ENCODE peak calls at places on chromosomes 5 and 9, in four cellular contexts. E, Q, Z and C are unnamed samples.

GRCh38 chr5:14595189-14595588 is 13.6 kb downstream of the OTULINL start:
- DNase-seq in Q (no peak), E (no peak), Z (peak; percentile 93), C (no peak)

GRCh38 chr5:14319102-14319501 is 176.0 kb downstream of the TRIO start:
- DNase-seq in Q (no peak), Z (no peak), E (no peak), C (no peak)

GRCh38 chr9:100637787-100638186 is 59.9 kb downstream of the CAVIN4 start:
- DNase-seq in Z (no peak), Q (no peak), E (no peak), C (peak; percentile 15)

GRCh38 chr5:133612021-133612860 is at the start of gene FSTL4:
- DNase-seq in Z (no peak), Q (no peak), E (no peak), C (peak; percentile 33)

GRCh38 chr9:73370053-73370452 is 218.4 kb downstream of the ANXA1 start:
- DNase-seq in Z (peak; percentile 3), Q (peak; percentile 12), E (no peak), C (no peak)

GRCh38 chr5:65062684-65063083 is 294.0 kb downstream of the CWC27 start:
- DNase-seq in Z (peak; percentile 96), Q (peak; percentile 7), E (peak; percentile 94), C (no peak)

GRCh38 chr5:59007460-59008063 is 424.7 kb downstream of the RAB3C start:
- DNase-seq in E (peak; percentile 39), Z (peak; percentile 37), Q (no peak), C (no peak)

GRCh38 chr9:111938427-111938800 is 41.8 kb downstream of the UGCG start:
- DNase-seq in Q (no peak), E (no peak), Z (no peak), C (no peak)

GRCh38 chr5:76479973-76480667 is 77.0 kb downstream of the IQGAP2 start:
- DNase-seq in Z (no peak), E (no peak), Q (no peak), C (no peak)

GRCh38 chr9:5269249-5269715 is 35.2 kb downstream of the RLN2 start:
- DNase-seq in E (peak; percentile 54), Z (peak; percentile 54), Q (no peak), C (no peak)

GRCh38 chr9:113590991-113591898 is 127.7 kb downstream of the RGS3 start:
- DNase-seq in Q (peak; percentile 68), Z (peak; percentile 80), E (peak; percentile 62), C (peak; percentile 79)

GRCh38 chr5:173247050-173247449 is 12.0 kb upstream of the NKX2-5 start:
- DNase-seq in E (no peak), Q (no peak), Z (no peak), C (no peak)

GRCh38 chr9:92989561-92989960 is 42.2 kb downstream of the FGD3 start:
- DNase-seq in E (no peak), Q (no peak), Z (no peak), C (no peak)

GRCh38 chr5:119486-120097 is 27.6 kb downstream of the PLEKHG4B start:
- DNase-seq in Z (no peak), E (no peak), Q (no peak), C (no peak)

DNA sequence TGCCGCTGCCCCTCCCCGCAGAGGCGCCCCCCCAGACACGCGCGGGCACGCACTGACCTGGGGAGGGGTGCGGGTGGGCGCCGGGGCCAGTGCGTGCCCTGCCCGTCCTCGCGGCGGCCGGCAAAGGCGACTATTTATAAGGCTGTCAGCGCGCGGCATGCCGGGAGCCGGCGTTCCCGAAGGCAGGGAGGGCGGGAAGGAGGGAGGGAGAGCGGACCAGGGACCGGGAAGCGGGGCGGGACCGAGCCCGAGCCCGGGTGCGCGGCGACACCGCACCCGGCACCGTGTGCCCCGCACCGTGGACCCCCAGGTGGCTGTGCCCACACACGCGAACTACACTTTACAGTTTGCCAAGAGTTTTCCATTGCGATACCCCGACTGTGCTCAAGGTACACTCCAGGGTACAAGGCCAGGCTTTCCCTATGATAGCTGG is at the start of gene AK1:
- DNase-seq in E (peak; percentile 37), Q (peak; percentile 19), Z (peak; percentile 74), C (peak; percentile 41)
- H3K4me3 ChIP-seq in E (peak within 1 kb of the TSS; percentile 62), Q (peak within 1 kb of the TSS; percentile 65), Z (peak within 1 kb of the TSS; percentile 90), C (peak within 1 kb of the TSS; percentile 79)

GRCh38 chr5:55933377-55934116 is 61.2 kb downstream of the IL6ST start:
- DNase-seq in E (no peak), Z (peak; percentile 37), Q (no peak), C (no peak)
- H3K23ac ChIP-seq in E (no peak overlapping the region), Z (no peak overlapping the region), Q (no peak overlapping the region), C (peak overlapping the region; percentile 81)

GRCh38 chr5:34571380-34572041 is 84.6 kb upstream of the RAI14 start:
- DNase-seq in Z (peak; percentile 77), Q (no peak), E (peak; percentile 87), C (no peak)

GRCh38 chr5:34574976-34575467 is 81.1 kb upstream of the RAI14 start:
- DNase-seq in Q (no peak), E (no peak), Z (no peak), C (no peak)

GRCh38 chr5:34570143-34570542 is 86.0 kb upstream of the RAI14 start:
- DNase-seq in Q (no peak), E (no peak), Z (no peak), C (no peak)

GRCh38 chr5:34576849-34577248 is 79.3 kb upstream of the RAI14 start:
- DNase-seq in E (no peak), Z (peak; percentile 12), Q (no peak), C (no peak)

GRCh38 chr5:34570721-34571379 is 85.3 kb upstream of the RAI14 start:
- DNase-seq in Q (no peak), Z (peak; percentile 30), E (peak; percentile 75), C (no peak)
- H3K4me3 ChIP-seq in Q (no peak overlapping the region), Z (peak overlapping the region; percentile 22), E (no peak overlapping the region), C (no peak overlapping the region)

GRCh38 chr5:141968914-141969608 is at the start of gene RNF14:
- DNase-seq in E (peak; percentile 91), Q (peak; percentile 89), Z (peak; percentile 95), C (peak; percentile 87)
- H3K23ac ChIP-seq in E (peak within 1 kb of the TSS; percentile 63), Q (no peak within 1 kb of the TSS), Z (no peak within 1 kb of the TSS), C (peak within 1 kb of the TSS; percentile 70)

GRCh38 chr5:124734574-124735168 is 11.8 kb downstream of the ZNF608 start:
- DNase-seq in Z (no peak), E (no peak), Q (no peak), C (no peak)
- H3K4me3 ChIP-seq in Z (peak overlapping the region; percentile 71), E (peak overlapping the region; percentile 33), Q (no peak overlapping the region), C (no peak overlapping the region)

GRCh38 chr5:178560911-178561310 is 29.3 kb downstream of the COL23A1 start:
- DNase-seq in Z (no peak), E (no peak), Q (no peak), C (no peak)
- H3K23ac ChIP-seq in Z (no peak overlapping the region), E (no peak overlapping the region), Q (no peak overlapping the region), C (no peak overlapping the region)